ENCODE peak calls at places on chromosomes 7 and 10, in nine cellular contexts. W, X, E, G, F, B, N, M and K are unnamed samples.

GRCh38 chr10:119478111-119479047 is 64.1 kb downstream of the RGS10 start:
- DNase-seq in E (no peak), X (peak; percentile 51), G (no peak), W (no peak), F (no peak), N (no peak), M (no peak), B (peak; percentile 82), K (no peak)

GRCh38 chr7:158828343-158829020 is 827 bp downstream of the ESYT2 start:
- DNase-seq in N (peak; percentile 62), E (peak; percentile 71), X (peak; percentile 56), G (no peak), F (peak; percentile 58), W (peak; percentile 74), B (peak; percentile 42), M (no peak), K (peak; percentile 61)

GRCh38 chr7:27156508-27156898 is at the start of gene HOXA7:
- DNase-seq in B (no peak), M (no peak), X (no peak), W (peak; percentile 86), F (no peak), G (no peak), N (no peak), E (peak; percentile 48), K (no peak)

GRCh38 chr7:117399820-117400422 is 27.4 kb downstream of the ASZ1 start:
- DNase-seq in M (peak; percentile 14), N (no peak), F (no peak), B (peak; percentile 6), E (no peak), W (no peak), G (peak; percentile 33), X (peak; percentile 13), K (no peak)

GRCh38 chr7:149811831-149812490 is 26.2 kb upstream of the ZNF862 start:
- DNase-seq in N (no peak), B (no peak), G (no peak), X (no peak), F (no peak), E (no peak), W (no peak), M (no peak), K (no peak)

GRCh38 chr10:6607778-6608177 is 27.7 kb upstream of the PRKCQ start:
- DNase-seq in W (no peak), X (no peak), M (no peak), B (no peak), N (no peak), E (no peak), G (no peak), F (no peak), K (no peak)

GRCh38 chr10:28975891-28976471 is 298.7 kb downstream of the BAMBI start:
- DNase-seq in E (no peak), X (no peak), B (no peak), G (peak; percentile 11), N (peak; percentile 42), M (no peak), W (no peak), F (no peak), K (no peak)

GRCh38 chr7:124720195-124720594 is 45.4 kb downstream of the GPR37 start:
- DNase-seq in G (peak; percentile 53), M (peak; percentile 16), B (no peak), E (no peak), F (no peak), W (no peak), X (no peak), N (no peak), K (no peak)

GRCh38 chr10:72334832-72335393 is 19.8 kb downstream of the DNAJB12 start:
- DNase-seq in M (peak; percentile 79), W (no peak), B (peak; percentile 97), G (peak; percentile 86), E (peak; percentile 98), X (peak; percentile 77), N (peak; percentile 37), F (no peak), K (no peak)

GRCh38 chr10:75253281-75254220 is 17.8 kb upstream of the COMTD1 start:
- DNase-seq in X (no peak), E (no peak), B (no peak), G (no peak), W (no peak), F (no peak), M (peak; percentile 69), N (no peak), K (no peak)

GRCh38 chr10:132204781-132205473 is 18.2 kb downstream of the DPYSL4 start:
- DNase-seq in W (no peak), G (no peak), E (no peak), B (no peak), M (no peak), X (no peak), F (no peak), N (no peak), K (no peak)

GRCh38 chr7:114715907-114716306 is 206.0 kb upstream of the MDFIC start:
- DNase-seq in X (no peak), N (no peak), F (no peak), G (peak; percentile 30), B (no peak), E (no peak), W (no peak), M (no peak), K (no peak)

GRCh38 chr7:139264220-139264619 is 33.2 kb downstream of the UBN2 start:
- DNase-seq in X (no peak), N (no peak), F (no peak), G (no peak), E (no peak), B (no peak), M (no peak), W (no peak), K (no peak)

GRCh38 chr10:84267503-84268126 is 22.8 kb downstream of the RGR start:
- DNase-seq in B (peak; percentile 63), N (peak; percentile 58), F (peak; percentile 79), W (no peak), X (peak; percentile 54), M (no peak), E (no peak), G (peak; percentile 42), K (no peak)

GRCh38 chr7:150378115-150378852 is 846 bp upstream of the ZNF775 start:
- DNase-seq in M (peak; percentile 26), G (peak; percentile 57), B (peak; percentile 77), E (peak; percentile 67), N (peak; percentile 84), F (peak; percentile 77), W (no peak), X (peak; percentile 67), K (peak; percentile 47)

GRCh38 chr10:129274928-129275474 is 192.0 kb upstream of the MGMT start:
- DNase-seq in X (no peak), W (no peak), M (no peak), F (peak; percentile 19), E (no peak), G (no peak), N (no peak), B (no peak), K (no peak)

GRCh38 chr7:45689797-45690761 is 115.9 kb downstream of the ADCY1 start:
- DNase-seq in M (no peak), B (no peak), F (no peak), N (no peak), W (peak; percentile 54), G (no peak), X (no peak), E (peak; percentile 5), K (no peak)

DNA sequence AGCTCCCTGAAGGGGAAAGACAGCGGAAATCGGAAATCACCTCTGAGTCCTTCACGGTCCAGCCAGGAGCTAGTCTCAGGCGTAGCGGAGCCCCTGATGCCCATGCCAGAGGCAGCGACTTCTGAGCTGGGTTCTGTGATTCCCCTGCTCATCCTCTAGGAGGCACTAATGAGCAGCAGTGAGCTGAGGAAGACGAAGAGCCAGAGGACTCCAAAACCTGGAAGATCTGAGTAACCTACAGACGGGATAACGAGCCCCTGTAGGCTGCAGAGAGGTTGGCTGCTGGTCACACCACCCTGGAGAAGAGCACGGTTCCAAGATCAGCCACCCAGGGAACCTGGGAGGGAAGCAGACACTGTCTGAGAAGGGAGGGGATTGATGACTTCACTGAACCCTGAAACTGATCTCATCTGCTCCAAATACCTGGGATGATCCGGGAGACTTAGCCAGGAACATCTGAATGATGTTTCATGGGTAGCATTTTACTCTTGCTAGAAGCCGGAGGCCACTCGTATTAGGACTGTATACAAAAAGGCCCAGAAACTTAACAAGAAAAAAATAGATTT is 304.1 kb downstream of the PAXIP1 start:
- DNase-seq in B (peak; percentile 22), M (no peak), E (no peak), X (peak; percentile 25), W (no peak), N (no peak), F (peak; percentile 49), G (no peak), K (no peak)
- TF ChIP-seq CTCF in B (peak; percentile 61), M (no peak), E (no peak), X (peak; percentile 22), W (peak; percentile 65), N (peak; percentile 39), F (peak; percentile 66), G (no peak), K (peak; percentile 53)

DNA sequence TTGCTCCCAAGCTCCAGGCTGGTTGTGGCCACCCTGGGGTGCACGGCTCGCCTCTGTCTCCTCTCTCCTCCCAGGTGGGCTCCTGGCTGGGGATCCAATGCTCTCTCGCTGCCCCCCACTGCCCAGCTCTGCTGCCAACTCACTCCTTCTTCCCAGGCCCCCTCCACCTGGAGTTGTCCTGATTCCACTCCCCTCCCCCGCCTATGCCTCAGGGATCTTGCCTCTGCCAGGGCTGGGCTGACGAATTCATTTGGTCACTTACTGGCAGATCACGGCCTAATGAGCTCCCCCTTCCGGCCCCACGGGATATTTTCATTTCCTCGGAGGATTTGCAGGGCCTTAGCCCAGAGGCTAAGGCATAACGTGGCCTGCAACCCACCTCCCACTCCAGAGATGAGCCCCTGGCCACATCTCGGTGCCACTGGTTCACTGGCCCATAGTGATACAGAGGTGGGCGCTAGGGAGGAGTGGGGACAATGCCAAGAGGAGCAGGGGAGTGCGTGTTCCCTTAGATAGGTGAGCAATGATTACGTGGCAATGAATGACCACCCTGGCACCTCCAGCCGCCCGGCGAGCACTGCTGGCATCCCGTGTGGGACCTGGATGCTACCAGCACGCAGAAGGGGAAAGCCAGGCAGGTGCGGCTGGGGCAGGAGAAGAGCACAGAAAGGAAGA is 344.6 kb upstream of the SHH start:
- DNase-seq in W (no peak), B (peak; percentile 14), X (no peak), E (no peak), M (peak; percentile 23), F (peak; percentile 42), N (peak; percentile 61), G (no peak), K (peak; percentile 34)
- TF ChIP-seq CTCF in W (peak; percentile 64), B (no peak), X (no peak), E (no peak), M (no peak), F (no peak), N (peak; percentile 37), G (no peak), K (peak; percentile 51)

DNA sequence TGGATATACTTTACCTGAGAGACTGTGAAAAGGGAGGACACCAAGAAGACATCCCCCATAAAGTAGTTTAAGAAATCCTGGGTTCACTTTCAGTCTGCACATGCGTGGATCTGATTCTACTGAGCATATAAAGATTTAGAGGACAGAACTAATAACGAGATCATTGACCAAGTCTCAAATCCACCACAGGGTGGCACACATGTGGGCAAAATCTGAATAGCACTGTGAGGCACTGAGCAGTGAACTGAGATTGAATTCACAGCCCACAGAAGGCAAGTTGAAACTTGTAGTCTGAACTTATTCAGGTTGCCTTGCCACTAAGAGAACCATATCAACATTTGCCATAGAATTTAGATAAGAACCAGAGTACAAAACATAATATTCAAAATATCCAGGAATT is 818.6 kb downstream of the GRID1 start:
- DNase-seq in F (peak; percentile 21), G (peak; percentile 2), B (peak; percentile 68), X (peak; percentile 6), M (peak; percentile 84), W (no peak), N (peak; percentile 57), E (no peak), K (no peak)
- TF ChIP-seq CTCF in F (no peak), G (no peak), B (peak; percentile 29), X (peak; percentile 9), M (peak; percentile 51), W (peak; percentile 73), N (peak; percentile 63), E (no peak), K (peak; percentile 56)

GRCh38 chr7:94062372-94062771 is 58.2 kb upstream of the BET1 start:
- DNase-seq in N (no peak), X (no peak), M (no peak), B (no peak), W (no peak), G (no peak), E (no peak), F (no peak), K (no peak)
- TF ChIP-seq CTCF in N (no peak), X (no peak), M (no peak), B (no peak), W (no peak), G (no peak), E (no peak), F (no peak), K (no peak)